ENCODE peak calls at places on chromosomes 13 and 19, in six cellular contexts. One of them, this sample, is unnamed.
A peak's percentile ranks its signal among the peaks of the same experiment; 100 is the strongest.

GRCh38 chr13:101144808-101145419 is 271.4 kb downstream of the NALCN start:
- DNase-seq in cardiac muscle cell: peak; percentile 77
- DNase-seq in K562: peak; percentile 47
- DNase-seq in hepatocyte: peak; percentile 83
- DNase-seq in tibial artery: no peak
- DNase-seq in OCI-LY7: peak; percentile 38
- DNase-seq in this sample: no peak

GRCh38 chr19:35264281-35265125 is 4.3 kb upstream of the USF2 start:
- DNase-seq in hepatocyte: no peak
- DNase-seq in OCI-LY7: no peak
- DNase-seq in cardiac muscle cell: no peak
- DNase-seq in K562: no peak
- DNase-seq in tibial artery: peak; percentile 55
- DNase-seq in this sample: peak; percentile 34

GRCh38 chr13:36089130-36089529 is 42.1 kb downstream of the DCLK1 start:
- DNase-seq in K562: no peak
- DNase-seq in tibial artery: no peak
- DNase-seq in hepatocyte: no peak
- DNase-seq in OCI-LY7: no peak
- DNase-seq in cardiac muscle cell: no peak
- DNase-seq in this sample: no peak

GRCh38 chr13:83691966-83692365 is 190.3 kb downstream of the SLITRK1 start:
- DNase-seq in hepatocyte: no peak
- DNase-seq in K562: no peak
- DNase-seq in tibial artery: no peak
- DNase-seq in OCI-LY7: no peak
- DNase-seq in cardiac muscle cell: no peak
- DNase-seq in this sample: no peak

GRCh38 chr13:112697756-112698655 is 8.2 kb downstream of the ATP11A start:
- DNase-seq in K562: no peak
- DNase-seq in hepatocyte: no peak
- DNase-seq in tibial artery: no peak
- DNase-seq in cardiac muscle cell: no peak
- DNase-seq in OCI-LY7: no peak
- DNase-seq in this sample: no peak

GRCh38 chr13:108155185-108156106 is 59.9 kb downstream of the LIG4 start:
- DNase-seq in hepatocyte: peak; percentile 75
- DNase-seq in cardiac muscle cell: peak; percentile 65
- DNase-seq in K562: peak; percentile 32
- DNase-seq in OCI-LY7: peak; percentile 28
- DNase-seq in tibial artery: no peak
- DNase-seq in this sample: no peak

GRCh38 chr19:7348587-7349230 is at the start of gene ARHGEF18:
- DNase-seq in cardiac muscle cell: no peak
- DNase-seq in tibial artery: peak; percentile 64
- DNase-seq in hepatocyte: no peak
- DNase-seq in OCI-LY7: peak; percentile 97
- DNase-seq in K562: no peak
- DNase-seq in this sample: peak; percentile 35

GRCh38 chr13:60431108-60431700 is 34.2 kb downstream of the TDRD3 start:
- DNase-seq in K562: peak; percentile 55
- DNase-seq in tibial artery: no peak
- DNase-seq in hepatocyte: peak; percentile 69
- DNase-seq in cardiac muscle cell: peak; percentile 73
- DNase-seq in OCI-LY7: peak; percentile 63
- DNase-seq in this sample: no peak

GRCh38 chr19:19321143-19321577 is 531 bp downstream of the MAU2 start:
- DNase-seq in cardiac muscle cell: peak; percentile 44
- DNase-seq in tibial artery: no peak
- DNase-seq in K562: peak; percentile 45
- DNase-seq in hepatocyte: peak; percentile 41
- DNase-seq in OCI-LY7: peak; percentile 44
- DNase-seq in this sample: no peak

GRCh38 chr19:18049390-18049789 is 37.3 kb downstream of the IL12RB1 start:
- DNase-seq in hepatocyte: no peak
- DNase-seq in K562: no peak
- DNase-seq in cardiac muscle cell: no peak
- DNase-seq in OCI-LY7: no peak
- DNase-seq in tibial artery: peak; percentile 98
- DNase-seq in this sample: peak; percentile 96

GRCh38 chr19:44988896-44989563 is 12.2 kb upstream of the RELB start:
- DNase-seq in tibial artery: peak; percentile 74
- DNase-seq in K562: peak; percentile 79
- DNase-seq in hepatocyte: peak; percentile 75
- DNase-seq in OCI-LY7: peak; percentile 88
- DNase-seq in cardiac muscle cell: peak; percentile 70
- DNase-seq in this sample: peak; percentile 61

GRCh38 chr13:25172303-25172630 is 179 bp upstream of the AMER2 start:
- DNase-seq in K562: no peak
- DNase-seq in hepatocyte: no peak
- DNase-seq in cardiac muscle cell: no peak
- DNase-seq in tibial artery: no peak
- DNase-seq in OCI-LY7: no peak
- DNase-seq in this sample: no peak

GRCh38 chr13:104315606-104316005 is 1249.4 kb upstream of the SLC10A2 start:
- DNase-seq in K562: no peak
- DNase-seq in tibial artery: no peak
- DNase-seq in OCI-LY7: no peak
- DNase-seq in cardiac muscle cell: no peak
- DNase-seq in hepatocyte: peak; percentile 34
- DNase-seq in this sample: no peak

GRCh38 chr13:21606251-21606650 is 2.3 kb upstream of the MICU2 start:
- DNase-seq in OCI-LY7: no peak
- DNase-seq in K562: no peak
- DNase-seq in tibial artery: no peak
- DNase-seq in hepatocyte: no peak
- DNase-seq in cardiac muscle cell: no peak
- DNase-seq in this sample: no peak

GRCh38 chr13:34435338-34435737 is 506.7 kb upstream of the NBEA start:
- DNase-seq in K562: no peak
- DNase-seq in cardiac muscle cell: no peak
- DNase-seq in tibial artery: no peak
- DNase-seq in hepatocyte: no peak
- DNase-seq in OCI-LY7: no peak
- DNase-seq in this sample: no peak

GRCh38 chr13:51284339-51284738 is 55.2 kb upstream of the SERPINE3 start:
- DNase-seq in cardiac muscle cell: no peak
- DNase-seq in K562: no peak
- DNase-seq in hepatocyte: no peak
- DNase-seq in tibial artery: no peak
- DNase-seq in OCI-LY7: peak; percentile 5
- DNase-seq in this sample: no peak

GRCh38 chr13:59710995-59711701 is 452.6 kb downstream of the DIAPH3 start:
- DNase-seq in OCI-LY7: no peak
- DNase-seq in cardiac muscle cell: no peak
- DNase-seq in tibial artery: no peak
- DNase-seq in K562: no peak
- DNase-seq in hepatocyte: no peak
- DNase-seq in this sample: no peak

GRCh38 chr19:55226273-55226672 is 2.3 kb downstream of the TMEM86B start:
- DNase-seq in cardiac muscle cell: no peak
- DNase-seq in tibial artery: no peak
- DNase-seq in OCI-LY7: no peak
- DNase-seq in hepatocyte: peak; percentile 4
- DNase-seq in K562: no peak
- DNase-seq in this sample: no peak

GRCh38 chr19:55225415-55225958 is 3.1 kb downstream of the TMEM86B start:
- DNase-seq in cardiac muscle cell: no peak
- DNase-seq in OCI-LY7: no peak
- DNase-seq in tibial artery: no peak
- DNase-seq in K562: no peak
- DNase-seq in hepatocyte: no peak
- DNase-seq in this sample: no peak

GRCh38 chr19:55226788-55227187 is 1.8 kb downstream of the TMEM86B start:
- DNase-seq in cardiac muscle cell: no peak
- DNase-seq in K562: no peak
- DNase-seq in hepatocyte: no peak
- DNase-seq in OCI-LY7: no peak
- DNase-seq in tibial artery: no peak
- DNase-seq in this sample: no peak

GRCh38 chr19:55223291-55224037 is 5.1 kb downstream of the TMEM86B start:
- DNase-seq in tibial artery: no peak
- DNase-seq in cardiac muscle cell: no peak
- DNase-seq in hepatocyte: peak; percentile 3
- DNase-seq in OCI-LY7: no peak
- DNase-seq in K562: no peak
- DNase-seq in this sample: no peak

DNA sequence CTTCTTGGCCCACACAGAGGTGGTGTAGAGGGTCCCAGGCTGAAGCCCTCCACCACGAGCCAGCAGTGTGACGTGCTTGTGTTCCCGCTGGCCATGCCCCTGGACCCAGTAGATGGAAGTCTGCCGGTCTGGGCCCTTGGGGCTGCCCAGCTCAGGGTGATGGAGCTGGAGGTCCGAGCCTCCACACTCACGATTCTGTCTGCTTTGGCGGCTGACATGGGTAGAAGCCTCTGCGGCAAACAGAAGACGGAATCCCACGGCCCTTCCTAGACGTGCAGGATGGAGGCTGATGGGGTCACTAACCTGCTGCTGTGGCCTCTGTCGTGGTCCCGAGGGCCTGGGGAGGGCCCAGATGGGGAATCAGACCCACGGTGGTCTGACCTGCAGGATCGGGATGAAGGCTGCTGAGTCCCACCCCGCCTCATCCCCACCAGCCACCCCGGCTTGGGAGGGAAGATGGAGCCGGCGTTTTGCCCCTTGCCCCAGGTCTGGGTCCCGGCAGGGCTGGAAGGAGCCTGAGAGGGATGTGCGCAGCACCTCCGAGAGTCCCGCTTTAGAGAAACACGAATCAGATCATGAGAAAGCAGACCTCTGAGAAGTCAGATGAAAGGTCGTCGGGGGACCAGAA is 4.4 kb downstream of the TMEM86B start:
- DNase-seq in tibial artery: no peak
- DNase-seq in OCI-LY7: no peak
- DNase-seq in cardiac muscle cell: no peak
- DNase-seq in hepatocyte: peak; percentile 3
- DNase-seq in K562: no peak
- DNase-seq in this sample: no peak
- TF ChIP-seq CTCF in tibial artery: no peak
- TF ChIP-seq CTCF in OCI-LY7: no peak
- TF ChIP-seq CTCF in cardiac muscle cell: no peak
- TF ChIP-seq CTCF in hepatocyte: no peak
- TF ChIP-seq CTCF in K562: no peak
- TF ChIP-seq CTCF in this sample: no peak

DNA sequence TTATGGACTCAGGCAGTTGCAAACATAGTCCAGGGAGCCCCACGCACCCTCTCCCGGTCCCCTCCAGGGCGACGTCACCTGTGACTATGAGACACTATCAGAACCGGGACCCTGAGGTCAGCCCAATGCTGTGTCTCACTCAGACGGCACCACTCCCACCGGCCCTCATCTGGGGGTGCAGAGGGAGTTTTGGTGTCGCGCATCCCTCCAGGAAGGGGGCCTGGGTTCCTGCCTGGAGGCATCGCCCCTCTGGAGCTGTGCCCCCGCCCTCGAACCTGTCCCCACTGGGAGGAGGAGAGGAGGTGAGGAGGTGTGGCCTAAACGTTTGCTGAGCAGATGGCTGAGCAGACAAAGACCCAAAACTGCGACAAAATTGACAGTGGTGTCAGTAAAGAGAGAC is 51.2 kb downstream of the GADD45B start:
- DNase-seq in tibial artery: no peak
- DNase-seq in hepatocyte: no peak
- DNase-seq in OCI-LY7: no peak
- DNase-seq in cardiac muscle cell: no peak
- DNase-seq in K562: no peak
- DNase-seq in this sample: no peak
- H3K4me1 ChIP-seq in tibial artery: peaks cover 10% of the 10 kb centered on the region
- H3K4me1 ChIP-seq in hepatocyte: peaks cover 13% of the 10 kb centered on the region
- H3K4me1 ChIP-seq in OCI-LY7: no peaks in the 10 kb centered on the region
- H3K4me1 ChIP-seq in cardiac muscle cell: peaks cover 3% of the 10 kb centered on the region
- H3K4me1 ChIP-seq in K562: peaks cover 24% of the 10 kb centered on the region
- H3K4me1 ChIP-seq in this sample: peaks cover 9% of the 10 kb centered on the region

GRCh38 chr13:77919351-77920294 is 992 bp upstream of the EDNRB start:
- DNase-seq in tibial artery: no peak
- DNase-seq in OCI-LY7: no peak
- DNase-seq in hepatocyte: peak; percentile 55
- DNase-seq in K562: no peak
- DNase-seq in cardiac muscle cell: peak; percentile 69
- DNase-seq in this sample: peak; percentile 70
- H3K4me3 ChIP-seq in tibial artery: peak overlapping the region; percentile 56
- H3K4me3 ChIP-seq in OCI-LY7: no peak overlapping the region
- H3K4me3 ChIP-seq in hepatocyte: peak overlapping the region; percentile 73
- H3K4me3 ChIP-seq in K562: no peak overlapping the region
- H3K4me3 ChIP-seq in cardiac muscle cell: peak overlapping the region; percentile 55
- H3K4me3 ChIP-seq in this sample: peak overlapping the region; percentile 69

DNA sequence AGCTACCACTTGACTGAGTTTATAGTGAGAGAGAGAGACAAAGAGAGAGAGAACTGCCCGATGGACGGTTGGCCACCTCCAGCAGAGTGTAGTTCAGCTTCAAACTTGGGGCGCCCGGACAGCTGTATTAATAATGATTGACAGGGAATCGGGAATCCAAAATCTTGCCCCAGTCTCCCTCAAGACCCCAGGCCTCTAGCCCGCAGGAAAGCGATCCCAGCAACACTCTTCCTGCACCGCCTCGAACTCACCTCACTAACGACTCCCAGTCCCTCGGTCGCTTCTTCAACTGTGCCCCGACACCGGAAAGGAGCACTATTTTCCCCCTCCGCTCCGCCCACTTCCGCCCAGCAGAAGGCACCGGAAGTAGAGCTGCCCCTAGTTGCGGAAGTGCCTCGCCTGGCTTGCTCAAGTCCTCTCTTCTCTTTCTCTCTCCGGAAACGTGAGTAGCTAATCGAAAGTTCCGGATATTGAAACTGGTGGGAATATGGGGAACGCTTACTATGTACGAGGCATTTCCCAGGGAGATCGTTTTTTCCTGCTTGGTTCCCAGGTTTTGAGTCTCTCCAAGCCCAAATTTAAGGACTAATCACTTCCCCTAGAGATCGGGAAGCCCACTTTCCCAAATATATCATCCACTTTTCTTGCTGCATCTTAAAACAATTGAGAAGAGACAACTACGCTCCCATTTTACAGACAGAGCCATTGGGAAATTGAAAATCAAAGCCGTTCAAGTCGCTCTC is at the start of gene NOSIP:
- DNase-seq in K562: peak; percentile 98
- DNase-seq in cardiac muscle cell: peak; percentile 96
- DNase-seq in tibial artery: peak; percentile 97
- DNase-seq in OCI-LY7: peak; percentile 98
- DNase-seq in hepatocyte: peak; percentile 98
- DNase-seq in this sample: peak; percentile 96
- TF ChIP-seq CTCF in K562: no peak
- TF ChIP-seq CTCF in cardiac muscle cell: no peak
- TF ChIP-seq CTCF in tibial artery: no peak
- TF ChIP-seq CTCF in OCI-LY7: no peak
- TF ChIP-seq CTCF in hepatocyte: no peak
- TF ChIP-seq CTCF in this sample: no peak

DNA sequence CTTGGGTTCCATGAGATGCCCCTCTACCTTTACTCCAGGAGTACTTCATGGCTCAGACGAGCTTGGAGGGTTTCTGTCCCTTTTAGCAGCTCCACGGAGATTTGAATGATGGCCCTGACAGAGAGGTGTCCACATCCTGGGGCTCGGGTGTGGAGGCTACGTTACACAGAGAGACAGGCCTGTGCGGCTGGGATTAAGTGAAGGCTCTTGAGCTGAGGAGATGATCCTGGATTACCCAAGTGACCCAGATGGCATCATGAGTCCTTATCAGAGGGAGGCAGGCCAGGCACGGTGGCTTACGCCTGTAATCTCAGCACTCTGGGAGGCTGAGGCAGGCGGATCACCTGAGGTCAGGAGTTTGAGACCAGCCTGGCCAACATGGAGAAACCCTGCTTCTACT is 12.4 kb downstream of the DPP9 start:
- DNase-seq in cardiac muscle cell: no peak
- DNase-seq in K562: no peak
- DNase-seq in hepatocyte: no peak
- DNase-seq in OCI-LY7: no peak
- DNase-seq in tibial artery: no peak
- DNase-seq in this sample: no peak
- H3K4me1 ChIP-seq in cardiac muscle cell: no peaks in the 10 kb centered on the region
- H3K4me1 ChIP-seq in K562: peaks cover 19% of the 10 kb centered on the region
- H3K4me1 ChIP-seq in hepatocyte: peaks cover 2% of the 10 kb centered on the region
- H3K4me1 ChIP-seq in OCI-LY7: no peaks in the 10 kb centered on the region
- H3K4me1 ChIP-seq in tibial artery: no peaks in the 10 kb centered on the region
- H3K4me1 ChIP-seq in this sample: peaks cover 26% of the 10 kb centered on the region